ENCODE peak calls at places on chromosomes 6 and 20, in seven cellular contexts. J, Q, O, Z, X, C and A are unnamed samples.

GRCh38 chr20:4685923-4686221 is 35.8 kb upstream of the PRND start:
- DNase-seq in J (no peak), Q (no peak), O (no peak), Z (no peak), X (no peak), C (no peak), A (no peak)

GRCh38 chr6:14243617-14244016 is 126.0 kb downstream of the CD83 start:
- DNase-seq in J (no peak), Q (peak), O (no peak), Z (no peak), X (no peak), C (no peak), A (no peak)

GRCh38 chr6:26234421-26235239 is 130.4 kb upstream of the BTN3A2 start:
- DNase-seq in J (peak), Q (peak), O (peak), Z (no peak), X (peak), C (peak), A (no peak)

GRCh38 chr20:47318596-47319516 is 37.6 kb downstream of the ZMYND8 start:
- DNase-seq in J (peak), Q (no peak), O (peak), Z (no peak), X (peak), C (no peak), A (peak)

GRCh38 chr6:105838156-105838555 is 248.0 kb upstream of the PRDM1 start:
- DNase-seq in J (no peak), Q (no peak), O (no peak), Z (no peak), X (no peak), C (no peak), A (no peak)

GRCh38 chr20:57451759-57452661 is 60.8 kb downstream of the RBM38 start:
- DNase-seq in J (no peak), Q (no peak), O (no peak), Z (no peak), X (peak), C (no peak), A (no peak)

GRCh38 chr20:2693286-2693995 is 861 bp downstream of the EBF4 start:
- DNase-seq in J (no peak), Q (peak), O (peak), Z (no peak), X (no peak), C (peak), A (peak)

GRCh38 chr6:132648356-132648755 is 10.6 kb downstream of the TAAR1 start:
- DNase-seq in J (peak), Q (peak), O (no peak), Z (no peak), X (no peak), C (no peak), A (no peak)